ENCODE peak calls at places on chromosomes 6 and 20, in eight cellular contexts. One of them, this sample, is unnamed.

GRCh38 chr6:117515326-117515725 is 32.9 kb downstream of the DCBLD1 start:
- DNase-seq in T-cell: no peak
- DNase-seq in NCI-H1092: no peak
- DNase-seq in nephron progenitor cell: no peak
- DNase-seq in stimulated activated CD8-positive, alpha-beta memory T cell treated with anti-CD3 and anti-CD28 coated beads, Interleukin-7, amount 100 ng/mL, for 48 hours: no peak
- DNase-seq in HFFc6: no peak
- DNase-seq in H9: no peak
- DNase-seq in neuronal stem cell: no peak
- DNase-seq in this sample: no peak

GRCh38 chr6:30821862-30822784 is 62.2 kb upstream of the DDR1 start:
- DNase-seq in T-cell: no peak
- DNase-seq in NCI-H1092: no peak
- DNase-seq in nephron progenitor cell: no peak
- DNase-seq in stimulated activated CD8-positive, alpha-beta memory T cell treated with anti-CD3 and anti-CD28 coated beads, Interleukin-7, amount 100 ng/mL, for 48 hours: no peak
- DNase-seq in HFFc6: peak
- DNase-seq in H9: no peak
- DNase-seq in neuronal stem cell: no peak
- DNase-seq in this sample: peak

GRCh38 chr6:26156105-26156849 is 69.0 kb downstream of the HFE start:
- DNase-seq in T-cell: peak
- DNase-seq in NCI-H1092: peak
- DNase-seq in nephron progenitor cell: peak
- DNase-seq in stimulated activated CD8-positive, alpha-beta memory T cell treated with anti-CD3 and anti-CD28 coated beads, Interleukin-7, amount 100 ng/mL, for 48 hours: peak
- DNase-seq in HFFc6: peak
- DNase-seq in H9: peak
- DNase-seq in neuronal stem cell: peak
- DNase-seq in this sample: peak

GRCh38 chr6:12911387-12911960 is 194.9 kb downstream of the PHACTR1 start:
- DNase-seq in T-cell: no peak
- DNase-seq in NCI-H1092: no peak
- DNase-seq in nephron progenitor cell: no peak
- DNase-seq in stimulated activated CD8-positive, alpha-beta memory T cell treated with anti-CD3 and anti-CD28 coated beads, Interleukin-7, amount 100 ng/mL, for 48 hours: no peak
- DNase-seq in HFFc6: peak
- DNase-seq in H9: no peak
- DNase-seq in neuronal stem cell: no peak
- DNase-seq in this sample: no peak

GRCh38 chr6:144062757-144063156 is 32.6 kb downstream of the SF3B5 start:
- DNase-seq in T-cell: no peak
- DNase-seq in NCI-H1092: no peak
- DNase-seq in nephron progenitor cell: no peak
- DNase-seq in stimulated activated CD8-positive, alpha-beta memory T cell treated with anti-CD3 and anti-CD28 coated beads, Interleukin-7, amount 100 ng/mL, for 48 hours: no peak
- DNase-seq in HFFc6: no peak
- DNase-seq in H9: no peak
- DNase-seq in neuronal stem cell: no peak
- DNase-seq in this sample: no peak

GRCh38 chr6:112920994-112921393 is 573.9 kb downstream of the RFPL4B start:
- DNase-seq in T-cell: no peak
- DNase-seq in NCI-H1092: no peak
- DNase-seq in nephron progenitor cell: no peak
- DNase-seq in stimulated activated CD8-positive, alpha-beta memory T cell treated with anti-CD3 and anti-CD28 coated beads, Interleukin-7, amount 100 ng/mL, for 48 hours: no peak
- DNase-seq in HFFc6: no peak
- DNase-seq in H9: no peak
- DNase-seq in neuronal stem cell: no peak
- DNase-seq in this sample: no peak

GRCh38 chr6:138105880-138106664 is 1.1 kb downstream of the PERP start:
- DNase-seq in T-cell: no peak
- DNase-seq in NCI-H1092: no peak
- DNase-seq in nephron progenitor cell: no peak
- DNase-seq in stimulated activated CD8-positive, alpha-beta memory T cell treated with anti-CD3 and anti-CD28 coated beads, Interleukin-7, amount 100 ng/mL, for 48 hours: no peak
- DNase-seq in HFFc6: no peak
- DNase-seq in H9: peak
- DNase-seq in neuronal stem cell: peak
- DNase-seq in this sample: no peak

GRCh38 chr6:44617416-44617815 is 229.9 kb downstream of the CDC5L start:
- DNase-seq in T-cell: no peak
- DNase-seq in NCI-H1092: no peak
- DNase-seq in nephron progenitor cell: no peak
- DNase-seq in stimulated activated CD8-positive, alpha-beta memory T cell treated with anti-CD3 and anti-CD28 coated beads, Interleukin-7, amount 100 ng/mL, for 48 hours: no peak
- DNase-seq in HFFc6: no peak
- DNase-seq in H9: no peak
- DNase-seq in neuronal stem cell: no peak
- DNase-seq in this sample: no peak

GRCh38 chr6:37756141-37756540 is 58.5 kb upstream of the MDGA1 start:
- DNase-seq in T-cell: no peak
- DNase-seq in NCI-H1092: no peak
- DNase-seq in nephron progenitor cell: peak
- DNase-seq in stimulated activated CD8-positive, alpha-beta memory T cell treated with anti-CD3 and anti-CD28 coated beads, Interleukin-7, amount 100 ng/mL, for 48 hours: no peak
- DNase-seq in HFFc6: no peak
- DNase-seq in H9: no peak
- DNase-seq in neuronal stem cell: no peak
- DNase-seq in this sample: no peak

GRCh38 chr6:83311231-83311630 is 118.1 kb downstream of the RWDD2A start:
- DNase-seq in T-cell: no peak
- DNase-seq in NCI-H1092: no peak
- DNase-seq in nephron progenitor cell: no peak
- DNase-seq in stimulated activated CD8-positive, alpha-beta memory T cell treated with anti-CD3 and anti-CD28 coated beads, Interleukin-7, amount 100 ng/mL, for 48 hours: no peak
- DNase-seq in HFFc6: peak
- DNase-seq in H9: no peak
- DNase-seq in neuronal stem cell: no peak
- DNase-seq in this sample: no peak

GRCh38 chr6:134240664-134241431 is 77.1 kb downstream of the SGK1 start:
- DNase-seq in T-cell: peak
- DNase-seq in NCI-H1092: no peak
- DNase-seq in nephron progenitor cell: no peak
- DNase-seq in stimulated activated CD8-positive, alpha-beta memory T cell treated with anti-CD3 and anti-CD28 coated beads, Interleukin-7, amount 100 ng/mL, for 48 hours: peak
- DNase-seq in HFFc6: no peak
- DNase-seq in H9: no peak
- DNase-seq in neuronal stem cell: no peak
- DNase-seq in this sample: peak

GRCh38 chr6:3549314-3549940 is 92.6 kb upstream of the SLC22A23 start:
- DNase-seq in T-cell: no peak
- DNase-seq in NCI-H1092: no peak
- DNase-seq in nephron progenitor cell: no peak
- DNase-seq in stimulated activated CD8-positive, alpha-beta memory T cell treated with anti-CD3 and anti-CD28 coated beads, Interleukin-7, amount 100 ng/mL, for 48 hours: no peak
- DNase-seq in HFFc6: no peak
- DNase-seq in H9: no peak
- DNase-seq in neuronal stem cell: no peak
- DNase-seq in this sample: no peak

GRCh38 chr20:25336561-25337422 is 53.8 kb downstream of the ABHD12 start:
- DNase-seq in T-cell: no peak
- DNase-seq in NCI-H1092: no peak
- DNase-seq in nephron progenitor cell: no peak
- DNase-seq in stimulated activated CD8-positive, alpha-beta memory T cell treated with anti-CD3 and anti-CD28 coated beads, Interleukin-7, amount 100 ng/mL, for 48 hours: no peak
- DNase-seq in HFFc6: peak
- DNase-seq in H9: peak
- DNase-seq in neuronal stem cell: no peak
- DNase-seq in this sample: no peak

GRCh38 chr6:51526049-51526448 is 561.4 kb downstream of the PKHD1 start:
- DNase-seq in T-cell: no peak
- DNase-seq in NCI-H1092: no peak
- DNase-seq in nephron progenitor cell: no peak
- DNase-seq in stimulated activated CD8-positive, alpha-beta memory T cell treated with anti-CD3 and anti-CD28 coated beads, Interleukin-7, amount 100 ng/mL, for 48 hours: no peak
- DNase-seq in HFFc6: no peak
- DNase-seq in H9: no peak
- DNase-seq in neuronal stem cell: no peak
- DNase-seq in this sample: no peak

GRCh38 chr6:36033935-36034334 is 6.3 kb downstream of the MAPK14 start:
- DNase-seq in T-cell: no peak
- DNase-seq in NCI-H1092: no peak
- DNase-seq in nephron progenitor cell: no peak
- DNase-seq in stimulated activated CD8-positive, alpha-beta memory T cell treated with anti-CD3 and anti-CD28 coated beads, Interleukin-7, amount 100 ng/mL, for 48 hours: peak
- DNase-seq in HFFc6: peak
- DNase-seq in H9: no peak
- DNase-seq in neuronal stem cell: no peak
- DNase-seq in this sample: no peak

GRCh38 chr20:3551681-3552434 is 81.0 kb downstream of the ATRN start:
- DNase-seq in T-cell: no peak
- DNase-seq in NCI-H1092: no peak
- DNase-seq in nephron progenitor cell: no peak
- DNase-seq in stimulated activated CD8-positive, alpha-beta memory T cell treated with anti-CD3 and anti-CD28 coated beads, Interleukin-7, amount 100 ng/mL, for 48 hours: no peak
- DNase-seq in HFFc6: no peak
- DNase-seq in H9: no peak
- DNase-seq in neuronal stem cell: no peak
- DNase-seq in this sample: no peak

GRCh38 chr6:147222160-147222838 is 18.1 kb downstream of the STXBP5 start:
- DNase-seq in T-cell: no peak
- DNase-seq in NCI-H1092: no peak
- DNase-seq in nephron progenitor cell: no peak
- DNase-seq in stimulated activated CD8-positive, alpha-beta memory T cell treated with anti-CD3 and anti-CD28 coated beads, Interleukin-7, amount 100 ng/mL, for 48 hours: no peak
- DNase-seq in HFFc6: peak
- DNase-seq in H9: no peak
- DNase-seq in neuronal stem cell: no peak
- DNase-seq in this sample: no peak

GRCh38 chr6:163199371-163199770 is 215.1 kb upstream of the QKI start:
- DNase-seq in T-cell: no peak
- DNase-seq in NCI-H1092: no peak
- DNase-seq in nephron progenitor cell: no peak
- DNase-seq in stimulated activated CD8-positive, alpha-beta memory T cell treated with anti-CD3 and anti-CD28 coated beads, Interleukin-7, amount 100 ng/mL, for 48 hours: no peak
- DNase-seq in HFFc6: no peak
- DNase-seq in H9: no peak
- DNase-seq in neuronal stem cell: no peak
- DNase-seq in this sample: no peak

GRCh38 chr6:154536922-154537449 is 26.5 kb upstream of the CNKSR3 start:
- DNase-seq in T-cell: no peak
- DNase-seq in NCI-H1092: no peak
- DNase-seq in nephron progenitor cell: no peak
- DNase-seq in stimulated activated CD8-positive, alpha-beta memory T cell treated with anti-CD3 and anti-CD28 coated beads, Interleukin-7, amount 100 ng/mL, for 48 hours: no peak
- DNase-seq in HFFc6: no peak
- DNase-seq in H9: no peak
- DNase-seq in neuronal stem cell: no peak
- DNase-seq in this sample: no peak

GRCh38 chr20:63355781-63356295 is 5.3 kb downstream of the CHRNA4 start:
- DNase-seq in T-cell: no peak
- DNase-seq in NCI-H1092: no peak
- DNase-seq in nephron progenitor cell: no peak
- DNase-seq in stimulated activated CD8-positive, alpha-beta memory T cell treated with anti-CD3 and anti-CD28 coated beads, Interleukin-7, amount 100 ng/mL, for 48 hours: no peak
- DNase-seq in HFFc6: no peak
- DNase-seq in H9: no peak
- DNase-seq in neuronal stem cell: no peak
- DNase-seq in this sample: no peak

GRCh38 chr6:34189806-34190503 is 44.1 kb upstream of the GRM4 start:
- DNase-seq in T-cell: peak
- DNase-seq in NCI-H1092: no peak
- DNase-seq in nephron progenitor cell: no peak
- DNase-seq in stimulated activated CD8-positive, alpha-beta memory T cell treated with anti-CD3 and anti-CD28 coated beads, Interleukin-7, amount 100 ng/mL, for 48 hours: no peak
- DNase-seq in HFFc6: no peak
- DNase-seq in H9: no peak
- DNase-seq in neuronal stem cell: no peak
- DNase-seq in this sample: peak

GRCh38 chr6:37517411-37517812 is 17.7 kb upstream of the CCDC167 start:
- DNase-seq in T-cell: peak
- DNase-seq in NCI-H1092: no peak
- DNase-seq in nephron progenitor cell: no peak
- DNase-seq in stimulated activated CD8-positive, alpha-beta memory T cell treated with anti-CD3 and anti-CD28 coated beads, Interleukin-7, amount 100 ng/mL, for 48 hours: peak
- DNase-seq in HFFc6: no peak
- DNase-seq in H9: no peak
- DNase-seq in neuronal stem cell: no peak
- DNase-seq in this sample: peak

GRCh38 chr6:79269877-79270276 is 35.4 kb upstream of the HMGN3 start:
- DNase-seq in T-cell: no peak
- DNase-seq in NCI-H1092: no peak
- DNase-seq in nephron progenitor cell: no peak
- DNase-seq in stimulated activated CD8-positive, alpha-beta memory T cell treated with anti-CD3 and anti-CD28 coated beads, Interleukin-7, amount 100 ng/mL, for 48 hours: no peak
- DNase-seq in HFFc6: peak
- DNase-seq in H9: no peak
- DNase-seq in neuronal stem cell: no peak
- DNase-seq in this sample: peak

GRCh38 chr6:55953384-55953783 is 78.0 kb upstream of the BMP5 start:
- DNase-seq in T-cell: no peak
- DNase-seq in NCI-H1092: no peak
- DNase-seq in nephron progenitor cell: no peak
- DNase-seq in stimulated activated CD8-positive, alpha-beta memory T cell treated with anti-CD3 and anti-CD28 coated beads, Interleukin-7, amount 100 ng/mL, for 48 hours: no peak
- DNase-seq in HFFc6: peak
- DNase-seq in H9: no peak
- DNase-seq in neuronal stem cell: no peak
- DNase-seq in this sample: no peak

GRCh38 chr6:41651962-41652657 is 13.8 kb downstream of the MDFI start:
- DNase-seq in T-cell: no peak
- DNase-seq in NCI-H1092: no peak
- DNase-seq in nephron progenitor cell: no peak
- DNase-seq in stimulated activated CD8-positive, alpha-beta memory T cell treated with anti-CD3 and anti-CD28 coated beads, Interleukin-7, amount 100 ng/mL, for 48 hours: no peak
- DNase-seq in HFFc6: no peak
- DNase-seq in H9: no peak
- DNase-seq in neuronal stem cell: no peak
- DNase-seq in this sample: no peak

GRCh38 chr6:131116755-131117360 is 18.4 kb upstream of the AKAP7 start:
- DNase-seq in T-cell: no peak
- DNase-seq in NCI-H1092: no peak
- DNase-seq in nephron progenitor cell: no peak
- DNase-seq in stimulated activated CD8-positive, alpha-beta memory T cell treated with anti-CD3 and anti-CD28 coated beads, Interleukin-7, amount 100 ng/mL, for 48 hours: no peak
- DNase-seq in HFFc6: peak
- DNase-seq in H9: no peak
- DNase-seq in neuronal stem cell: no peak
- DNase-seq in this sample: peak

GRCh38 chr6:99605074-99605726 is 1.4 kb upstream of the PRDM13 start:
- DNase-seq in T-cell: no peak
- DNase-seq in NCI-H1092: no peak
- DNase-seq in nephron progenitor cell: no peak
- DNase-seq in stimulated activated CD8-positive, alpha-beta memory T cell treated with anti-CD3 and anti-CD28 coated beads, Interleukin-7, amount 100 ng/mL, for 48 hours: no peak
- DNase-seq in HFFc6: no peak
- DNase-seq in H9: peak
- DNase-seq in neuronal stem cell: no peak
- DNase-seq in this sample: no peak

GRCh38 chr6:28771401-28772267 is 152.2 kb downstream of the TRIM27 start:
- DNase-seq in T-cell: no peak
- DNase-seq in NCI-H1092: no peak
- DNase-seq in nephron progenitor cell: peak
- DNase-seq in stimulated activated CD8-positive, alpha-beta memory T cell treated with anti-CD3 and anti-CD28 coated beads, Interleukin-7, amount 100 ng/mL, for 48 hours: no peak
- DNase-seq in HFFc6: no peak
- DNase-seq in H9: peak
- DNase-seq in neuronal stem cell: no peak
- DNase-seq in this sample: no peak

GRCh38 chr20:35695245-35695749 is 3.9 kb downstream of the NFS1 start:
- DNase-seq in T-cell: no peak
- DNase-seq in NCI-H1092: no peak
- DNase-seq in nephron progenitor cell: no peak
- DNase-seq in stimulated activated CD8-positive, alpha-beta memory T cell treated with anti-CD3 and anti-CD28 coated beads, Interleukin-7, amount 100 ng/mL, for 48 hours: no peak
- DNase-seq in HFFc6: no peak
- DNase-seq in H9: no peak
- DNase-seq in neuronal stem cell: no peak
- DNase-seq in this sample: no peak

GRCh38 chr6:39309942-39310531 is 4.2 kb downstream of the KCNK17 start:
- DNase-seq in T-cell: no peak
- DNase-seq in NCI-H1092: peak
- DNase-seq in nephron progenitor cell: peak
- DNase-seq in stimulated activated CD8-positive, alpha-beta memory T cell treated with anti-CD3 and anti-CD28 coated beads, Interleukin-7, amount 100 ng/mL, for 48 hours: peak
- DNase-seq in HFFc6: peak
- DNase-seq in H9: peak
- DNase-seq in neuronal stem cell: peak
- DNase-seq in this sample: peak

GRCh38 chr6:100685747-100686146 is 195.4 kb downstream of the ASCC3 start:
- DNase-seq in T-cell: no peak
- DNase-seq in NCI-H1092: no peak
- DNase-seq in nephron progenitor cell: no peak
- DNase-seq in stimulated activated CD8-positive, alpha-beta memory T cell treated with anti-CD3 and anti-CD28 coated beads, Interleukin-7, amount 100 ng/mL, for 48 hours: no peak
- DNase-seq in HFFc6: no peak
- DNase-seq in H9: no peak
- DNase-seq in neuronal stem cell: no peak
- DNase-seq in this sample: no peak

GRCh38 chr6:157558049-157558448 is 177.1 kb downstream of the ZDHHC14 start:
- DNase-seq in T-cell: no peak
- DNase-seq in NCI-H1092: no peak
- DNase-seq in nephron progenitor cell: no peak
- DNase-seq in stimulated activated CD8-positive, alpha-beta memory T cell treated with anti-CD3 and anti-CD28 coated beads, Interleukin-7, amount 100 ng/mL, for 48 hours: no peak
- DNase-seq in HFFc6: no peak
- DNase-seq in H9: no peak
- DNase-seq in neuronal stem cell: no peak
- DNase-seq in this sample: no peak

GRCh38 chr20:58640446-58640845 is 10.6 kb upstream of the STX16 start:
- DNase-seq in T-cell: no peak
- DNase-seq in NCI-H1092: no peak
- DNase-seq in nephron progenitor cell: no peak
- DNase-seq in stimulated activated CD8-positive, alpha-beta memory T cell treated with anti-CD3 and anti-CD28 coated beads, Interleukin-7, amount 100 ng/mL, for 48 hours: no peak
- DNase-seq in HFFc6: peak
- DNase-seq in H9: no peak
- DNase-seq in neuronal stem cell: no peak
- DNase-seq in this sample: no peak

GRCh38 chr6:73798592-73798991 is 102.6 kb downstream of the CD109 start:
- DNase-seq in T-cell: no peak
- DNase-seq in NCI-H1092: no peak
- DNase-seq in nephron progenitor cell: no peak
- DNase-seq in stimulated activated CD8-positive, alpha-beta memory T cell treated with anti-CD3 and anti-CD28 coated beads, Interleukin-7, amount 100 ng/mL, for 48 hours: no peak
- DNase-seq in HFFc6: peak
- DNase-seq in H9: peak
- DNase-seq in neuronal stem cell: no peak
- DNase-seq in this sample: no peak